ENCODE peak calls at places on chromosomes 4 and X, in eight cellular contexts. One of them, this sample, is unnamed.

GRCh38 chrX:12352922-12353321 is 214.6 kb downstream of the FRMPD4 start:
- DNase-seq in AG20443: no peak
- DNase-seq in activated naive CD4-positive, alpha-beta T cell treated with anti-CD3 and anti-CD28 coated beads, Interleukin-2, amount 10 ng/mL, durations not matched to agents 7 days and 5 days: no peak
- DNase-seq in psoas muscle: no peak
- DNase-seq in non-pigmented ciliary epithelial cell: no peak
- DNase-seq in anterior cingulate cortex: no peak
- DNase-seq in B cell: no peak
- DNase-seq in HT1080: no peak
- DNase-seq in this sample: no peak

GRCh38 chr4:109395694-109396093 is 37.9 kb upstream of the SEC24B start:
- DNase-seq in psoas muscle: no peak
- DNase-seq in AG20443: no peak
- DNase-seq in non-pigmented ciliary epithelial cell: no peak
- DNase-seq in activated naive CD4-positive, alpha-beta T cell treated with anti-CD3 and anti-CD28 coated beads, Interleukin-2, amount 10 ng/mL, durations not matched to agents 7 days and 5 days: no peak
- DNase-seq in anterior cingulate cortex: no peak
- DNase-seq in HT1080: no peak
- DNase-seq in B cell: no peak
- DNase-seq in this sample: no peak

GRCh38 chr4:26181616-26182015 is 139.2 kb upstream of the RBPJ start:
- DNase-seq in HT1080: peak; percentile 55
- DNase-seq in activated naive CD4-positive, alpha-beta T cell treated with anti-CD3 and anti-CD28 coated beads, Interleukin-2, amount 10 ng/mL, durations not matched to agents 7 days and 5 days: no peak
- DNase-seq in psoas muscle: no peak
- DNase-seq in anterior cingulate cortex: no peak
- DNase-seq in AG20443: no peak
- DNase-seq in non-pigmented ciliary epithelial cell: no peak
- DNase-seq in B cell: no peak
- DNase-seq in this sample: no peak

GRCh38 chrX:96906741-96907140 is 23.0 kb downstream of the RPA4 start:
- DNase-seq in HT1080: peak; percentile 6
- DNase-seq in anterior cingulate cortex: no peak
- DNase-seq in activated naive CD4-positive, alpha-beta T cell treated with anti-CD3 and anti-CD28 coated beads, Interleukin-2, amount 10 ng/mL, durations not matched to agents 7 days and 5 days: no peak
- DNase-seq in psoas muscle: no peak
- DNase-seq in B cell: no peak
- DNase-seq in non-pigmented ciliary epithelial cell: no peak
- DNase-seq in AG20443: no peak
- DNase-seq in this sample: no peak

GRCh38 chr4:95170176-95170575 is 378.6 kb downstream of the UNC5C start:
- DNase-seq in anterior cingulate cortex: peak; percentile 79
- DNase-seq in activated naive CD4-positive, alpha-beta T cell treated with anti-CD3 and anti-CD28 coated beads, Interleukin-2, amount 10 ng/mL, durations not matched to agents 7 days and 5 days: no peak
- DNase-seq in AG20443: no peak
- DNase-seq in psoas muscle: no peak
- DNase-seq in HT1080: no peak
- DNase-seq in B cell: no peak
- DNase-seq in non-pigmented ciliary epithelial cell: no peak
- DNase-seq in this sample: no peak

GRCh38 chr4:18695733-18696527 is 674.4 kb upstream of the LCORL start:
- DNase-seq in activated naive CD4-positive, alpha-beta T cell treated with anti-CD3 and anti-CD28 coated beads, Interleukin-2, amount 10 ng/mL, durations not matched to agents 7 days and 5 days: no peak
- DNase-seq in anterior cingulate cortex: no peak
- DNase-seq in B cell: no peak
- DNase-seq in HT1080: peak; percentile 17
- DNase-seq in non-pigmented ciliary epithelial cell: no peak
- DNase-seq in psoas muscle: no peak
- DNase-seq in AG20443: no peak
- DNase-seq in this sample: no peak

GRCh38 chr4:34974313-34974680 is 1270.0 kb downstream of the ARAP2 start:
- DNase-seq in AG20443: no peak
- DNase-seq in activated naive CD4-positive, alpha-beta T cell treated with anti-CD3 and anti-CD28 coated beads, Interleukin-2, amount 10 ng/mL, durations not matched to agents 7 days and 5 days: no peak
- DNase-seq in psoas muscle: no peak
- DNase-seq in HT1080: no peak
- DNase-seq in anterior cingulate cortex: no peak
- DNase-seq in non-pigmented ciliary epithelial cell: no peak
- DNase-seq in B cell: no peak
- DNase-seq in this sample: no peak

GRCh38 chrX:105701310-105702052 is 120.9 kb upstream of the NRK start:
- DNase-seq in anterior cingulate cortex: no peak
- DNase-seq in HT1080: no peak
- DNase-seq in B cell: no peak
- DNase-seq in AG20443: no peak
- DNase-seq in psoas muscle: no peak
- DNase-seq in activated naive CD4-positive, alpha-beta T cell treated with anti-CD3 and anti-CD28 coated beads, Interleukin-2, amount 10 ng/mL, durations not matched to agents 7 days and 5 days: no peak
- DNase-seq in non-pigmented ciliary epithelial cell: no peak
- DNase-seq in this sample: no peak

GRCh38 chr4:176156656-176157055 is 38.7 kb downstream of the SPATA4 start:
- DNase-seq in B cell: no peak
- DNase-seq in HT1080: peak; percentile 96
- DNase-seq in AG20443: peak; percentile 64
- DNase-seq in psoas muscle: no peak
- DNase-seq in anterior cingulate cortex: no peak
- DNase-seq in non-pigmented ciliary epithelial cell: no peak
- DNase-seq in activated naive CD4-positive, alpha-beta T cell treated with anti-CD3 and anti-CD28 coated beads, Interleukin-2, amount 10 ng/mL, durations not matched to agents 7 days and 5 days: no peak
- DNase-seq in this sample: no peak

GRCh38 chrX:131802836-131803626 is 220.1 kb upstream of the STK26 start:
- DNase-seq in AG20443: no peak
- DNase-seq in HT1080: peak; percentile 2
- DNase-seq in anterior cingulate cortex: peak; percentile 71
- DNase-seq in non-pigmented ciliary epithelial cell: no peak
- DNase-seq in B cell: peak; percentile 85
- DNase-seq in activated naive CD4-positive, alpha-beta T cell treated with anti-CD3 and anti-CD28 coated beads, Interleukin-2, amount 10 ng/mL, durations not matched to agents 7 days and 5 days: peak; percentile 37
- DNase-seq in psoas muscle: peak; percentile 47
- DNase-seq in this sample: no peak

GRCh38 chr4:73742776-73743175 is 2.4 kb downstream of the CXCL8 start:
- DNase-seq in AG20443: no peak
- DNase-seq in non-pigmented ciliary epithelial cell: no peak
- DNase-seq in activated naive CD4-positive, alpha-beta T cell treated with anti-CD3 and anti-CD28 coated beads, Interleukin-2, amount 10 ng/mL, durations not matched to agents 7 days and 5 days: no peak
- DNase-seq in HT1080: no peak
- DNase-seq in psoas muscle: no peak
- DNase-seq in B cell: no peak
- DNase-seq in anterior cingulate cortex: no peak
- DNase-seq in this sample: no peak

GRCh38 chr4:154024097-154024496 is 235.2 kb upstream of the SFRP2 start:
- DNase-seq in psoas muscle: no peak
- DNase-seq in B cell: no peak
- DNase-seq in AG20443: no peak
- DNase-seq in HT1080: no peak
- DNase-seq in activated naive CD4-positive, alpha-beta T cell treated with anti-CD3 and anti-CD28 coated beads, Interleukin-2, amount 10 ng/mL, durations not matched to agents 7 days and 5 days: no peak
- DNase-seq in non-pigmented ciliary epithelial cell: no peak
- DNase-seq in anterior cingulate cortex: no peak
- DNase-seq in this sample: no peak

GRCh38 chrX:30504309-30504708 is 73.3 kb downstream of the TASL start:
- DNase-seq in anterior cingulate cortex: no peak
- DNase-seq in non-pigmented ciliary epithelial cell: no peak
- DNase-seq in HT1080: peak; percentile 18
- DNase-seq in AG20443: peak; percentile 11
- DNase-seq in B cell: peak; percentile 26
- DNase-seq in psoas muscle: no peak
- DNase-seq in activated naive CD4-positive, alpha-beta T cell treated with anti-CD3 and anti-CD28 coated beads, Interleukin-2, amount 10 ng/mL, durations not matched to agents 7 days and 5 days: no peak
- DNase-seq in this sample: no peak

GRCh38 chrX:39577206-39577605 is 520.6 kb downstream of the BCOR start:
- DNase-seq in B cell: no peak
- DNase-seq in anterior cingulate cortex: no peak
- DNase-seq in AG20443: no peak
- DNase-seq in psoas muscle: no peak
- DNase-seq in activated naive CD4-positive, alpha-beta T cell treated with anti-CD3 and anti-CD28 coated beads, Interleukin-2, amount 10 ng/mL, durations not matched to agents 7 days and 5 days: no peak
- DNase-seq in HT1080: no peak
- DNase-seq in non-pigmented ciliary epithelial cell: no peak
- DNase-seq in this sample: no peak

GRCh38 chr4:157838366-157838765 is 334.5 kb downstream of the GASK1B start:
- DNase-seq in psoas muscle: no peak
- DNase-seq in anterior cingulate cortex: no peak
- DNase-seq in non-pigmented ciliary epithelial cell: no peak
- DNase-seq in HT1080: no peak
- DNase-seq in activated naive CD4-positive, alpha-beta T cell treated with anti-CD3 and anti-CD28 coated beads, Interleukin-2, amount 10 ng/mL, durations not matched to agents 7 days and 5 days: no peak
- DNase-seq in B cell: no peak
- DNase-seq in AG20443: no peak
- DNase-seq in this sample: no peak

GRCh38 chr4:55608591-55608990 is 16.5 kb upstream of the PDCL2 start:
- DNase-seq in anterior cingulate cortex: no peak
- DNase-seq in HT1080: no peak
- DNase-seq in activated naive CD4-positive, alpha-beta T cell treated with anti-CD3 and anti-CD28 coated beads, Interleukin-2, amount 10 ng/mL, durations not matched to agents 7 days and 5 days: no peak
- DNase-seq in B cell: no peak
- DNase-seq in psoas muscle: no peak
- DNase-seq in non-pigmented ciliary epithelial cell: no peak
- DNase-seq in AG20443: no peak
- DNase-seq in this sample: no peak

GRCh38 chr4:174522183-174523002 is at the start of gene HPGD:
- DNase-seq in activated naive CD4-positive, alpha-beta T cell treated with anti-CD3 and anti-CD28 coated beads, Interleukin-2, amount 10 ng/mL, durations not matched to agents 7 days and 5 days: peak; percentile 82
- DNase-seq in psoas muscle: peak; percentile 58
- DNase-seq in B cell: peak; percentile 52
- DNase-seq in non-pigmented ciliary epithelial cell: no peak
- DNase-seq in AG20443: peak; percentile 22
- DNase-seq in anterior cingulate cortex: no peak
- DNase-seq in HT1080: peak; percentile 57
- DNase-seq in this sample: no peak

GRCh38 chr4:88697113-88697512 is 516 bp downstream of the NAP1L5 start:
- DNase-seq in HT1080: peak; percentile 23
- DNase-seq in AG20443: peak; percentile 38
- DNase-seq in psoas muscle: no peak
- DNase-seq in activated naive CD4-positive, alpha-beta T cell treated with anti-CD3 and anti-CD28 coated beads, Interleukin-2, amount 10 ng/mL, durations not matched to agents 7 days and 5 days: peak; percentile 36
- DNase-seq in B cell: peak; percentile 28
- DNase-seq in anterior cingulate cortex: no peak
- DNase-seq in non-pigmented ciliary epithelial cell: no peak
- DNase-seq in this sample: no peak

GRCh38 chrX:130025256-130025655 is 42.8 kb downstream of the BCORL1 start:
- DNase-seq in non-pigmented ciliary epithelial cell: no peak
- DNase-seq in activated naive CD4-positive, alpha-beta T cell treated with anti-CD3 and anti-CD28 coated beads, Interleukin-2, amount 10 ng/mL, durations not matched to agents 7 days and 5 days: no peak
- DNase-seq in HT1080: no peak
- DNase-seq in psoas muscle: no peak
- DNase-seq in AG20443: no peak
- DNase-seq in anterior cingulate cortex: no peak
- DNase-seq in B cell: no peak
- DNase-seq in this sample: no peak

This sample was measured in cortex of kidney.